ENCODE peak calls at places on chromosomes 5 and 9, in ten cellular contexts. One of them, this sample, is unnamed.

GRCh38 chr5:164233796-164234195 is 728.4 kb downstream of the MAT2B start:
- DNase-seq in NCI-H2171 treated with DMSO at 0.1 percent for 48 hours: no peak
- DNase-seq in occipital lobe: no peak
- DNase-seq in stimulated activated CD4-positive, alpha-beta T cell treated with anti-CD3 and anti-CD28 coated beads, Interleukin-2, amount 100 ng/mL, for 24 hours: no peak
- DNase-seq in foreskin keratinocyte: no peak
- DNase-seq in NCI-H510A treated with DMSO at 0.1 percent for 48 hours: no peak
- DNase-seq in GM20000: no peak
- DNase-seq in activated CD4-positive, alpha-beta T cell treated with anti-CD3 and anti-CD28 coated beads, Interleukin-2, amount 10 ng/mL, durations not matched to agents 7 days and 5 days: no peak
- DNase-seq in effector memory CD4-positive, alpha-beta T cell: no peak
- DNase-seq in H54: no peak
- DNase-seq in this sample: no peak

GRCh38 chr5:172646716-172647285 is 5.7 kb downstream of the NEURL1B start:
- DNase-seq in NCI-H2171 treated with DMSO at 0.1 percent for 48 hours: no peak
- DNase-seq in occipital lobe: no peak
- DNase-seq in stimulated activated CD4-positive, alpha-beta T cell treated with anti-CD3 and anti-CD28 coated beads, Interleukin-2, amount 100 ng/mL, for 24 hours: no peak
- DNase-seq in foreskin keratinocyte: no peak
- DNase-seq in NCI-H510A treated with DMSO at 0.1 percent for 48 hours: peak; percentile 86
- DNase-seq in GM20000: no peak
- DNase-seq in activated CD4-positive, alpha-beta T cell treated with anti-CD3 and anti-CD28 coated beads, Interleukin-2, amount 10 ng/mL, durations not matched to agents 7 days and 5 days: no peak
- DNase-seq in effector memory CD4-positive, alpha-beta T cell: no peak
- DNase-seq in H54: no peak
- DNase-seq in this sample: no peak

GRCh38 chr9:127970401-127971313 is 10.1 kb downstream of the EEIG1 start:
- DNase-seq in NCI-H2171 treated with DMSO at 0.1 percent for 48 hours: peak; percentile 99
- DNase-seq in occipital lobe: no peak
- DNase-seq in stimulated activated CD4-positive, alpha-beta T cell treated with anti-CD3 and anti-CD28 coated beads, Interleukin-2, amount 100 ng/mL, for 24 hours: peak; percentile 67
- DNase-seq in foreskin keratinocyte: peak; percentile 62
- DNase-seq in NCI-H510A treated with DMSO at 0.1 percent for 48 hours: peak; percentile 91
- DNase-seq in GM20000: peak; percentile 92
- DNase-seq in activated CD4-positive, alpha-beta T cell treated with anti-CD3 and anti-CD28 coated beads, Interleukin-2, amount 10 ng/mL, durations not matched to agents 7 days and 5 days: peak; percentile 83
- DNase-seq in effector memory CD4-positive, alpha-beta T cell: peak; percentile 45
- DNase-seq in H54: no peak
- DNase-seq in this sample: peak; percentile 69

GRCh38 chr5:20368581-20368980 is 380.6 kb upstream of the CDH18 start:
- DNase-seq in NCI-H2171 treated with DMSO at 0.1 percent for 48 hours: no peak
- DNase-seq in occipital lobe: no peak
- DNase-seq in stimulated activated CD4-positive, alpha-beta T cell treated with anti-CD3 and anti-CD28 coated beads, Interleukin-2, amount 100 ng/mL, for 24 hours: no peak
- DNase-seq in foreskin keratinocyte: no peak
- DNase-seq in NCI-H510A treated with DMSO at 0.1 percent for 48 hours: no peak
- DNase-seq in GM20000: no peak
- DNase-seq in activated CD4-positive, alpha-beta T cell treated with anti-CD3 and anti-CD28 coated beads, Interleukin-2, amount 10 ng/mL, durations not matched to agents 7 days and 5 days: no peak
- DNase-seq in effector memory CD4-positive, alpha-beta T cell: no peak
- DNase-seq in H54: no peak
- DNase-seq in this sample: no peak

GRCh38 chr9:137237759-137238726 is 3.0 kb upstream of the TUBB4B start:
- DNase-seq in NCI-H2171 treated with DMSO at 0.1 percent for 48 hours: peak; percentile 57
- DNase-seq in occipital lobe: peak; percentile 72
- DNase-seq in stimulated activated CD4-positive, alpha-beta T cell treated with anti-CD3 and anti-CD28 coated beads, Interleukin-2, amount 100 ng/mL, for 24 hours: no peak
- DNase-seq in foreskin keratinocyte: no peak
- DNase-seq in NCI-H510A treated with DMSO at 0.1 percent for 48 hours: peak; percentile 56
- DNase-seq in GM20000: no peak
- DNase-seq in activated CD4-positive, alpha-beta T cell treated with anti-CD3 and anti-CD28 coated beads, Interleukin-2, amount 10 ng/mL, durations not matched to agents 7 days and 5 days: no peak
- DNase-seq in effector memory CD4-positive, alpha-beta T cell: no peak
- DNase-seq in H54: no peak
- DNase-seq in this sample: no peak

GRCh38 chr5:113519412-113519811 is 5.9 kb downstream of the YTHDC2 start:
- DNase-seq in NCI-H2171 treated with DMSO at 0.1 percent for 48 hours: no peak
- DNase-seq in occipital lobe: no peak
- DNase-seq in stimulated activated CD4-positive, alpha-beta T cell treated with anti-CD3 and anti-CD28 coated beads, Interleukin-2, amount 100 ng/mL, for 24 hours: no peak
- DNase-seq in foreskin keratinocyte: no peak
- DNase-seq in NCI-H510A treated with DMSO at 0.1 percent for 48 hours: no peak
- DNase-seq in GM20000: no peak
- DNase-seq in activated CD4-positive, alpha-beta T cell treated with anti-CD3 and anti-CD28 coated beads, Interleukin-2, amount 10 ng/mL, durations not matched to agents 7 days and 5 days: no peak
- DNase-seq in effector memory CD4-positive, alpha-beta T cell: no peak
- DNase-seq in H54: no peak
- DNase-seq in this sample: no peak

GRCh38 chr5:3301316-3301715 is 294.3 kb upstream of the IRX1 start:
- DNase-seq in NCI-H2171 treated with DMSO at 0.1 percent for 48 hours: no peak
- DNase-seq in occipital lobe: no peak
- DNase-seq in stimulated activated CD4-positive, alpha-beta T cell treated with anti-CD3 and anti-CD28 coated beads, Interleukin-2, amount 100 ng/mL, for 24 hours: no peak
- DNase-seq in foreskin keratinocyte: no peak
- DNase-seq in NCI-H510A treated with DMSO at 0.1 percent for 48 hours: no peak
- DNase-seq in GM20000: no peak
- DNase-seq in activated CD4-positive, alpha-beta T cell treated with anti-CD3 and anti-CD28 coated beads, Interleukin-2, amount 10 ng/mL, durations not matched to agents 7 days and 5 days: no peak
- DNase-seq in effector memory CD4-positive, alpha-beta T cell: no peak
- DNase-seq in H54: no peak
- DNase-seq in this sample: no peak

GRCh38 chr9:131302244-131303075 is 12.9 kb downstream of the PLPP7 start:
- DNase-seq in NCI-H2171 treated with DMSO at 0.1 percent for 48 hours: no peak
- DNase-seq in occipital lobe: no peak
- DNase-seq in stimulated activated CD4-positive, alpha-beta T cell treated with anti-CD3 and anti-CD28 coated beads, Interleukin-2, amount 100 ng/mL, for 24 hours: no peak
- DNase-seq in foreskin keratinocyte: no peak
- DNase-seq in NCI-H510A treated with DMSO at 0.1 percent for 48 hours: no peak
- DNase-seq in GM20000: no peak
- DNase-seq in activated CD4-positive, alpha-beta T cell treated with anti-CD3 and anti-CD28 coated beads, Interleukin-2, amount 10 ng/mL, durations not matched to agents 7 days and 5 days: no peak
- DNase-seq in effector memory CD4-positive, alpha-beta T cell: no peak
- DNase-seq in H54: no peak
- DNase-seq in this sample: no peak

GRCh38 chr5:144121577-144121976 is 48.9 kb downstream of the YIPF5 start:
- DNase-seq in NCI-H2171 treated with DMSO at 0.1 percent for 48 hours: no peak
- DNase-seq in occipital lobe: no peak
- DNase-seq in stimulated activated CD4-positive, alpha-beta T cell treated with anti-CD3 and anti-CD28 coated beads, Interleukin-2, amount 100 ng/mL, for 24 hours: no peak
- DNase-seq in foreskin keratinocyte: no peak
- DNase-seq in NCI-H510A treated with DMSO at 0.1 percent for 48 hours: no peak
- DNase-seq in GM20000: no peak
- DNase-seq in activated CD4-positive, alpha-beta T cell treated with anti-CD3 and anti-CD28 coated beads, Interleukin-2, amount 10 ng/mL, durations not matched to agents 7 days and 5 days: no peak
- DNase-seq in effector memory CD4-positive, alpha-beta T cell: no peak
- DNase-seq in H54: no peak
- DNase-seq in this sample: no peak

GRCh38 chr9:134234001-134234660 is 69.8 kb upstream of the RNU6ATAC start:
- DNase-seq in NCI-H2171 treated with DMSO at 0.1 percent for 48 hours: no peak
- DNase-seq in occipital lobe: no peak
- DNase-seq in stimulated activated CD4-positive, alpha-beta T cell treated with anti-CD3 and anti-CD28 coated beads, Interleukin-2, amount 100 ng/mL, for 24 hours: no peak
- DNase-seq in foreskin keratinocyte: peak; percentile 6
- DNase-seq in NCI-H510A treated with DMSO at 0.1 percent for 48 hours: no peak
- DNase-seq in GM20000: no peak
- DNase-seq in activated CD4-positive, alpha-beta T cell treated with anti-CD3 and anti-CD28 coated beads, Interleukin-2, amount 10 ng/mL, durations not matched to agents 7 days and 5 days: no peak
- DNase-seq in effector memory CD4-positive, alpha-beta T cell: no peak
- DNase-seq in H54: no peak
- DNase-seq in this sample: no peak

GRCh38 chr5:133369161-133369783 is 243.1 kb downstream of the FSTL4 start:
- DNase-seq in NCI-H2171 treated with DMSO at 0.1 percent for 48 hours: peak; percentile 2
- DNase-seq in occipital lobe: no peak
- DNase-seq in stimulated activated CD4-positive, alpha-beta T cell treated with anti-CD3 and anti-CD28 coated beads, Interleukin-2, amount 100 ng/mL, for 24 hours: no peak
- DNase-seq in foreskin keratinocyte: no peak
- DNase-seq in NCI-H510A treated with DMSO at 0.1 percent for 48 hours: no peak
- DNase-seq in GM20000: no peak
- DNase-seq in activated CD4-positive, alpha-beta T cell treated with anti-CD3 and anti-CD28 coated beads, Interleukin-2, amount 10 ng/mL, durations not matched to agents 7 days and 5 days: no peak
- DNase-seq in effector memory CD4-positive, alpha-beta T cell: no peak
- DNase-seq in H54: no peak
- DNase-seq in this sample: peak; percentile 24

GRCh38 chr5:160852049-160852448 is at the start of gene ATP10B:
- DNase-seq in NCI-H2171 treated with DMSO at 0.1 percent for 48 hours: no peak
- DNase-seq in occipital lobe: no peak
- DNase-seq in stimulated activated CD4-positive, alpha-beta T cell treated with anti-CD3 and anti-CD28 coated beads, Interleukin-2, amount 100 ng/mL, for 24 hours: no peak
- DNase-seq in foreskin keratinocyte: no peak
- DNase-seq in NCI-H510A treated with DMSO at 0.1 percent for 48 hours: no peak
- DNase-seq in GM20000: no peak
- DNase-seq in activated CD4-positive, alpha-beta T cell treated with anti-CD3 and anti-CD28 coated beads, Interleukin-2, amount 10 ng/mL, durations not matched to agents 7 days and 5 days: no peak
- DNase-seq in effector memory CD4-positive, alpha-beta T cell: no peak
- DNase-seq in H54: no peak
- DNase-seq in this sample: no peak

GRCh38 chr5:72633649-72634048 is 126.4 kb upstream of the ZNF366 start:
- DNase-seq in NCI-H2171 treated with DMSO at 0.1 percent for 48 hours: no peak
- DNase-seq in occipital lobe: peak; percentile 20
- DNase-seq in stimulated activated CD4-positive, alpha-beta T cell treated with anti-CD3 and anti-CD28 coated beads, Interleukin-2, amount 100 ng/mL, for 24 hours: no peak
- DNase-seq in foreskin keratinocyte: no peak
- DNase-seq in NCI-H510A treated with DMSO at 0.1 percent for 48 hours: no peak
- DNase-seq in GM20000: no peak
- DNase-seq in activated CD4-positive, alpha-beta T cell treated with anti-CD3 and anti-CD28 coated beads, Interleukin-2, amount 10 ng/mL, durations not matched to agents 7 days and 5 days: no peak
- DNase-seq in effector memory CD4-positive, alpha-beta T cell: no peak
- DNase-seq in H54: peak; percentile 33
- DNase-seq in this sample: no peak

GRCh38 chr5:131209506-131210191 is 38.9 kb downstream of the LYRM7 start:
- DNase-seq in NCI-H2171 treated with DMSO at 0.1 percent for 48 hours: peak; percentile 78
- DNase-seq in occipital lobe: no peak
- DNase-seq in stimulated activated CD4-positive, alpha-beta T cell treated with anti-CD3 and anti-CD28 coated beads, Interleukin-2, amount 100 ng/mL, for 24 hours: peak; percentile 12
- DNase-seq in foreskin keratinocyte: no peak
- DNase-seq in NCI-H510A treated with DMSO at 0.1 percent for 48 hours: no peak
- DNase-seq in GM20000: peak; percentile 73
- DNase-seq in activated CD4-positive, alpha-beta T cell treated with anti-CD3 and anti-CD28 coated beads, Interleukin-2, amount 10 ng/mL, durations not matched to agents 7 days and 5 days: peak; percentile 65
- DNase-seq in effector memory CD4-positive, alpha-beta T cell: peak; percentile 21
- DNase-seq in H54: no peak
- DNase-seq in this sample: no peak

GRCh38 chr9:34200092-34200491 is 21.2 kb downstream of the UBAP1 start:
- DNase-seq in NCI-H2171 treated with DMSO at 0.1 percent for 48 hours: no peak
- DNase-seq in occipital lobe: no peak
- DNase-seq in stimulated activated CD4-positive, alpha-beta T cell treated with anti-CD3 and anti-CD28 coated beads, Interleukin-2, amount 100 ng/mL, for 24 hours: no peak
- DNase-seq in foreskin keratinocyte: no peak
- DNase-seq in NCI-H510A treated with DMSO at 0.1 percent for 48 hours: no peak
- DNase-seq in GM20000: no peak
- DNase-seq in activated CD4-positive, alpha-beta T cell treated with anti-CD3 and anti-CD28 coated beads, Interleukin-2, amount 10 ng/mL, durations not matched to agents 7 days and 5 days: no peak
- DNase-seq in effector memory CD4-positive, alpha-beta T cell: no peak
- DNase-seq in H54: no peak
- DNase-seq in this sample: no peak

GRCh38 chr9:111013707-111014106 is 24.6 kb downstream of the LPAR1 start:
- DNase-seq in NCI-H2171 treated with DMSO at 0.1 percent for 48 hours: no peak
- DNase-seq in occipital lobe: no peak
- DNase-seq in stimulated activated CD4-positive, alpha-beta T cell treated with anti-CD3 and anti-CD28 coated beads, Interleukin-2, amount 100 ng/mL, for 24 hours: no peak
- DNase-seq in foreskin keratinocyte: no peak
- DNase-seq in NCI-H510A treated with DMSO at 0.1 percent for 48 hours: no peak
- DNase-seq in GM20000: no peak
- DNase-seq in activated CD4-positive, alpha-beta T cell treated with anti-CD3 and anti-CD28 coated beads, Interleukin-2, amount 10 ng/mL, durations not matched to agents 7 days and 5 days: no peak
- DNase-seq in effector memory CD4-positive, alpha-beta T cell: no peak
- DNase-seq in H54: no peak
- DNase-seq in this sample: no peak

GRCh38 chr5:120644516-120644915 is 180.4 kb downstream of the PRR16 start:
- DNase-seq in NCI-H2171 treated with DMSO at 0.1 percent for 48 hours: no peak
- DNase-seq in occipital lobe: no peak
- DNase-seq in stimulated activated CD4-positive, alpha-beta T cell treated with anti-CD3 and anti-CD28 coated beads, Interleukin-2, amount 100 ng/mL, for 24 hours: no peak
- DNase-seq in foreskin keratinocyte: no peak
- DNase-seq in NCI-H510A treated with DMSO at 0.1 percent for 48 hours: no peak
- DNase-seq in GM20000: no peak
- DNase-seq in activated CD4-positive, alpha-beta T cell treated with anti-CD3 and anti-CD28 coated beads, Interleukin-2, amount 10 ng/mL, durations not matched to agents 7 days and 5 days: no peak
- DNase-seq in effector memory CD4-positive, alpha-beta T cell: no peak
- DNase-seq in H54: no peak
- DNase-seq in this sample: no peak

GRCh38 chr9:15160673-15161072 is 146.3 kb downstream of the TTC39B start:
- DNase-seq in NCI-H2171 treated with DMSO at 0.1 percent for 48 hours: no peak
- DNase-seq in occipital lobe: no peak
- DNase-seq in stimulated activated CD4-positive, alpha-beta T cell treated with anti-CD3 and anti-CD28 coated beads, Interleukin-2, amount 100 ng/mL, for 24 hours: no peak
- DNase-seq in foreskin keratinocyte: no peak
- DNase-seq in NCI-H510A treated with DMSO at 0.1 percent for 48 hours: no peak
- DNase-seq in GM20000: no peak
- DNase-seq in activated CD4-positive, alpha-beta T cell treated with anti-CD3 and anti-CD28 coated beads, Interleukin-2, amount 10 ng/mL, durations not matched to agents 7 days and 5 days: no peak
- DNase-seq in effector memory CD4-positive, alpha-beta T cell: no peak
- DNase-seq in H54: no peak
- DNase-seq in this sample: no peak

GRCh38 chr5:146049704-146050026 is 55.7 kb downstream of the PLAC8L1 start:
- DNase-seq in NCI-H2171 treated with DMSO at 0.1 percent for 48 hours: no peak
- DNase-seq in occipital lobe: no peak
- DNase-seq in stimulated activated CD4-positive, alpha-beta T cell treated with anti-CD3 and anti-CD28 coated beads, Interleukin-2, amount 100 ng/mL, for 24 hours: no peak
- DNase-seq in foreskin keratinocyte: no peak
- DNase-seq in NCI-H510A treated with DMSO at 0.1 percent for 48 hours: no peak
- DNase-seq in GM20000: no peak
- DNase-seq in activated CD4-positive, alpha-beta T cell treated with anti-CD3 and anti-CD28 coated beads, Interleukin-2, amount 10 ng/mL, durations not matched to agents 7 days and 5 days: no peak
- DNase-seq in effector memory CD4-positive, alpha-beta T cell: no peak
- DNase-seq in H54: no peak
- DNase-seq in this sample: no peak

GRCh38 chr5:73140801-73141200 is 20.4 kb downstream of the TMEM171 start:
- DNase-seq in NCI-H2171 treated with DMSO at 0.1 percent for 48 hours: no peak
- DNase-seq in occipital lobe: no peak
- DNase-seq in stimulated activated CD4-positive, alpha-beta T cell treated with anti-CD3 and anti-CD28 coated beads, Interleukin-2, amount 100 ng/mL, for 24 hours: no peak
- DNase-seq in foreskin keratinocyte: no peak
- DNase-seq in NCI-H510A treated with DMSO at 0.1 percent for 48 hours: no peak
- DNase-seq in GM20000: no peak
- DNase-seq in activated CD4-positive, alpha-beta T cell treated with anti-CD3 and anti-CD28 coated beads, Interleukin-2, amount 10 ng/mL, durations not matched to agents 7 days and 5 days: no peak
- DNase-seq in effector memory CD4-positive, alpha-beta T cell: no peak
- DNase-seq in H54: no peak
- DNase-seq in this sample: no peak

GRCh38 chr9:88258587-88258986 is 120.3 kb upstream of the SPATA31C2 start:
- DNase-seq in NCI-H2171 treated with DMSO at 0.1 percent for 48 hours: no peak
- DNase-seq in occipital lobe: no peak
- DNase-seq in stimulated activated CD4-positive, alpha-beta T cell treated with anti-CD3 and anti-CD28 coated beads, Interleukin-2, amount 100 ng/mL, for 24 hours: no peak
- DNase-seq in foreskin keratinocyte: no peak
- DNase-seq in NCI-H510A treated with DMSO at 0.1 percent for 48 hours: no peak
- DNase-seq in GM20000: no peak
- DNase-seq in activated CD4-positive, alpha-beta T cell treated with anti-CD3 and anti-CD28 coated beads, Interleukin-2, amount 10 ng/mL, durations not matched to agents 7 days and 5 days: no peak
- DNase-seq in effector memory CD4-positive, alpha-beta T cell: no peak
- DNase-seq in H54: no peak
- DNase-seq in this sample: no peak

GRCh38 chr9:6354072-6354686 is 26.0 kb downstream of the TPD52L3 start:
- DNase-seq in NCI-H2171 treated with DMSO at 0.1 percent for 48 hours: peak; percentile 24
- DNase-seq in occipital lobe: no peak
- DNase-seq in stimulated activated CD4-positive, alpha-beta T cell treated with anti-CD3 and anti-CD28 coated beads, Interleukin-2, amount 100 ng/mL, for 24 hours: no peak
- DNase-seq in foreskin keratinocyte: peak; percentile 22
- DNase-seq in NCI-H510A treated with DMSO at 0.1 percent for 48 hours: peak; percentile 44
- DNase-seq in GM20000: peak; percentile 75
- DNase-seq in activated CD4-positive, alpha-beta T cell treated with anti-CD3 and anti-CD28 coated beads, Interleukin-2, amount 10 ng/mL, durations not matched to agents 7 days and 5 days: peak; percentile 46
- DNase-seq in effector memory CD4-positive, alpha-beta T cell: no peak
- DNase-seq in H54: peak; percentile 40
- DNase-seq in this sample: no peak

GRCh38 chr5:155189476-155189875 is 175.9 kb downstream of the KIF4B start:
- DNase-seq in NCI-H2171 treated with DMSO at 0.1 percent for 48 hours: no peak
- DNase-seq in occipital lobe: no peak
- DNase-seq in stimulated activated CD4-positive, alpha-beta T cell treated with anti-CD3 and anti-CD28 coated beads, Interleukin-2, amount 100 ng/mL, for 24 hours: no peak
- DNase-seq in foreskin keratinocyte: no peak
- DNase-seq in NCI-H510A treated with DMSO at 0.1 percent for 48 hours: no peak
- DNase-seq in GM20000: no peak
- DNase-seq in activated CD4-positive, alpha-beta T cell treated with anti-CD3 and anti-CD28 coated beads, Interleukin-2, amount 10 ng/mL, durations not matched to agents 7 days and 5 days: no peak
- DNase-seq in effector memory CD4-positive, alpha-beta T cell: no peak
- DNase-seq in H54: no peak
- DNase-seq in this sample: no peak

GRCh38 chr9:23603311-23603710 is 222.7 kb downstream of the ELAVL2 start:
- DNase-seq in NCI-H2171 treated with DMSO at 0.1 percent for 48 hours: no peak
- DNase-seq in occipital lobe: no peak
- DNase-seq in stimulated activated CD4-positive, alpha-beta T cell treated with anti-CD3 and anti-CD28 coated beads, Interleukin-2, amount 100 ng/mL, for 24 hours: no peak
- DNase-seq in foreskin keratinocyte: no peak
- DNase-seq in NCI-H510A treated with DMSO at 0.1 percent for 48 hours: no peak
- DNase-seq in GM20000: no peak
- DNase-seq in activated CD4-positive, alpha-beta T cell treated with anti-CD3 and anti-CD28 coated beads, Interleukin-2, amount 10 ng/mL, durations not matched to agents 7 days and 5 days: no peak
- DNase-seq in effector memory CD4-positive, alpha-beta T cell: no peak
- DNase-seq in H54: no peak
- DNase-seq in this sample: no peak

GRCh38 chr5:154937186-154937717 is 759 bp downstream of the GEMIN5 start:
- DNase-seq in NCI-H2171 treated with DMSO at 0.1 percent for 48 hours: no peak
- DNase-seq in occipital lobe: no peak
- DNase-seq in stimulated activated CD4-positive, alpha-beta T cell treated with anti-CD3 and anti-CD28 coated beads, Interleukin-2, amount 100 ng/mL, for 24 hours: no peak
- DNase-seq in foreskin keratinocyte: no peak
- DNase-seq in NCI-H510A treated with DMSO at 0.1 percent for 48 hours: no peak
- DNase-seq in GM20000: no peak
- DNase-seq in activated CD4-positive, alpha-beta T cell treated with anti-CD3 and anti-CD28 coated beads, Interleukin-2, amount 10 ng/mL, durations not matched to agents 7 days and 5 days: no peak
- DNase-seq in effector memory CD4-positive, alpha-beta T cell: no peak
- DNase-seq in H54: no peak
- DNase-seq in this sample: no peak

GRCh38 chr5:135398855-135399837 is at the start of gene MACROH2A1:
- DNase-seq in NCI-H2171 treated with DMSO at 0.1 percent for 48 hours: peak; percentile 57
- DNase-seq in occipital lobe: peak; percentile 69
- DNase-seq in stimulated activated CD4-positive, alpha-beta T cell treated with anti-CD3 and anti-CD28 coated beads, Interleukin-2, amount 100 ng/mL, for 24 hours: peak; percentile 88
- DNase-seq in foreskin keratinocyte: no peak
- DNase-seq in NCI-H510A treated with DMSO at 0.1 percent for 48 hours: peak; percentile 48
- DNase-seq in GM20000: peak; percentile 97
- DNase-seq in activated CD4-positive, alpha-beta T cell treated with anti-CD3 and anti-CD28 coated beads, Interleukin-2, amount 10 ng/mL, durations not matched to agents 7 days and 5 days: peak; percentile 87
- DNase-seq in effector memory CD4-positive, alpha-beta T cell: peak; percentile 56
- DNase-seq in H54: peak; percentile 81
- DNase-seq in this sample: peak; percentile 91

GRCh38 chr9:130701059-130702022 is 7.8 kb downstream of the EXOSC2 start:
- DNase-seq in NCI-H2171 treated with DMSO at 0.1 percent for 48 hours: peak; percentile 62
- DNase-seq in occipital lobe: peak; percentile 36
- DNase-seq in stimulated activated CD4-positive, alpha-beta T cell treated with anti-CD3 and anti-CD28 coated beads, Interleukin-2, amount 100 ng/mL, for 24 hours: peak; percentile 77
- DNase-seq in foreskin keratinocyte: no peak
- DNase-seq in NCI-H510A treated with DMSO at 0.1 percent for 48 hours: peak; percentile 52
- DNase-seq in GM20000: no peak
- DNase-seq in activated CD4-positive, alpha-beta T cell treated with anti-CD3 and anti-CD28 coated beads, Interleukin-2, amount 10 ng/mL, durations not matched to agents 7 days and 5 days: peak; percentile 76
- DNase-seq in effector memory CD4-positive, alpha-beta T cell: peak; percentile 40
- DNase-seq in H54: no peak
- DNase-seq in this sample: no peak

GRCh38 chr9:135552698-135553161 is 6.8 kb downstream of the OBP2A start:
- DNase-seq in NCI-H2171 treated with DMSO at 0.1 percent for 48 hours: no peak
- DNase-seq in occipital lobe: no peak
- DNase-seq in stimulated activated CD4-positive, alpha-beta T cell treated with anti-CD3 and anti-CD28 coated beads, Interleukin-2, amount 100 ng/mL, for 24 hours: no peak
- DNase-seq in foreskin keratinocyte: no peak
- DNase-seq in NCI-H510A treated with DMSO at 0.1 percent for 48 hours: no peak
- DNase-seq in GM20000: no peak
- DNase-seq in activated CD4-positive, alpha-beta T cell treated with anti-CD3 and anti-CD28 coated beads, Interleukin-2, amount 10 ng/mL, durations not matched to agents 7 days and 5 days: no peak
- DNase-seq in effector memory CD4-positive, alpha-beta T cell: no peak
- DNase-seq in H54: no peak
- DNase-seq in this sample: no peak